ENCODE peak calls at places on chromosomes 5 and 9, in six cellular contexts. B is GM06990, V is left ventricle myocardium inferior, L is NCI-H146, X is HuH-7, Y is IMR-90. U is an unnamed sample.

GRCh38 chr9:135515083-135515511 is 6.1 kb upstream of the LCN1 start:
- DNase-seq in V (no peak), Y (no peak), L (no peak), X (no peak), B (no peak), U (no peak)

GRCh38 chr9:19386469-19387044 is 6.5 kb upstream of the RPS6 start:
- DNase-seq in B (no peak), Y (no peak), X (no peak), L (no peak), V (no peak), U (peak; percentile 72)

GRCh38 chr5:107526263-107526937 is 144.3 kb downstream of the EFNA5 start:
- DNase-seq in B (no peak), Y (peak; percentile 36), L (no peak), V (no peak), X (no peak), U (no peak)

GRCh38 chr5:132684922-132685720 is 11.3 kb downstream of the IL4 start:
- DNase-seq in B (no peak), L (no peak), X (no peak), V (no peak), Y (no peak), U (no peak)

GRCh38 chr5:57174128-57174849 is 430 bp downstream of the GPBP1 start:
- DNase-seq in Y (no peak), L (peak; percentile 63), B (no peak), V (peak; percentile 37), X (no peak), U (peak; percentile 25)

GRCh38 chr5:134551891-134552290 is 26.4 kb downstream of the JADE2 start:
- DNase-seq in L (no peak), Y (peak; percentile 24), X (no peak), B (no peak), V (no peak), U (no peak)

GRCh38 chr9:137606005-137606601 is 617 bp downstream of the ARRDC1 start:
- DNase-seq in B (no peak), Y (no peak), X (peak; percentile 39), L (peak; percentile 72), V (no peak), U (no peak)

GRCh38 chr9:34653131-34653530 is 1.1 kb downstream of the IL11RA start:
- DNase-seq in B (no peak), V (no peak), X (no peak), L (no peak), Y (peak; percentile 52), U (peak; percentile 47)

GRCh38 chr9:34403554-34404380 is 27.1 kb upstream of the MYORG start:
- DNase-seq in L (peak; percentile 65), Y (peak; percentile 68), B (no peak), V (peak; percentile 59), X (peak; percentile 69), U (peak; percentile 75)

GRCh38 chr5:179819296-179820126 is 1.2 kb upstream of the SQSTM1 start:
- DNase-seq in Y (peak; percentile 77), X (peak; percentile 80), L (peak; percentile 88), V (peak; percentile 61), B (peak; percentile 81), U (peak; percentile 75)